ENCODE peak calls at places on chromosomes 11 and 22, in six cellular contexts. G is stromal cell of bone marrow, S is MM.1S, L is hypothalamus, O is DMS153, T is activated B cell treated with CpG ODN at 0.5 μM for 24 hours. E is an unnamed sample.

GRCh38 chr11:115334932-115335788 is 169.1 kb downstream of the CADM1 start:
- DNase-seq in G (no peak), S (peak; percentile 63), L (no peak), O (no peak), T (no peak), E (no peak)

GRCh38 chr11:120174866-120175265 is 36.0 kb upstream of the OAF start:
- DNase-seq in G (no peak), S (no peak), L (no peak), O (no peak), T (no peak), E (no peak)

GRCh38 chr11:8715501-8715900 is 32.9 kb downstream of the RPL27A start:
- DNase-seq in G (no peak), S (no peak), L (no peak), O (no peak), T (no peak), E (no peak)

GRCh38 chr22:36194971-36195370 is 6.6 kb downstream of the APOL4 start:
- DNase-seq in G (peak; percentile 63), S (peak; percentile 54), L (peak; percentile 20), O (peak; percentile 33), T (no peak), E (peak; percentile 49)

GRCh38 chr11:34206598-34207300 is 101.3 kb downstream of the NAT10 start:
- DNase-seq in G (no peak), S (no peak), L (no peak), O (no peak), T (no peak), E (no peak)

GRCh38 chr11:34488855-34489557 is 24.6 kb downstream of the ELF5 start:
- DNase-seq in G (no peak), S (no peak), L (no peak), O (no peak), T (no peak), E (no peak)

GRCh38 chr11:22521226-22521625 is 104.4 kb downstream of the FANCF start:
- DNase-seq in G (peak; percentile 17), S (no peak), L (no peak), O (no peak), T (no peak), E (no peak)

GRCh38 chr11:126411971-126412381 is 56.5 kb downstream of the ST3GAL4 start:
- DNase-seq in G (no peak), S (no peak), L (no peak), O (no peak), T (no peak), E (no peak)

GRCh38 chr22:37982151-37982838 is 2.1 kb downstream of the SOX10 start:
- DNase-seq in G (no peak), S (no peak), L (no peak), O (no peak), T (no peak), E (no peak)

GRCh38 chr22:28180804-28181203 is 261.7 kb upstream of the PITPNB start:
- DNase-seq in G (peak; percentile 1), S (no peak), L (no peak), O (no peak), T (no peak), E (no peak)

GRCh38 chr11:9208726-9209501 is 56.2 kb downstream of the DENND5A start:
- DNase-seq in G (no peak), S (no peak), L (no peak), O (no peak), T (no peak), E (no peak)

GRCh38 chr11:32088117-32088941 is 2.5 kb upstream of the RCN1 start:
- DNase-seq in G (peak; percentile 86), S (peak; percentile 48), L (no peak), O (no peak), T (no peak), E (no peak)

GRCh38 chr22:32712644-32713355 is 88.7 kb upstream of the TIMP3 start:
- DNase-seq in G (no peak), S (no peak), L (no peak), O (no peak), T (no peak), E (no peak)

GRCh38 chr22:17997456-17997855 is 26.9 kb downstream of the MICAL3 start:
- DNase-seq in G (no peak), S (no peak), L (no peak), O (no peak), T (no peak), E (peak; percentile 10)

GRCh38 chr11:30316237-30316636 is 6.7 kb upstream of the ARL14EP start:
- DNase-seq in G (no peak), S (no peak), L (no peak), O (no peak), T (no peak), E (no peak)

GRCh38 chr11:112783945-112784322 is 177.3 kb upstream of the NCAM1 start:
- DNase-seq in G (no peak), S (no peak), L (no peak), O (no peak), T (no peak), E (no peak)

GRCh38 chr22:29726512-29727247 is 6.9 kb downstream of the CABP7 start:
- DNase-seq in G (no peak), S (no peak), L (no peak), O (no peak), T (no peak), E (no peak)

GRCh38 chr11:33891714-33892327 is at the start of gene LMO2:
- DNase-seq in G (no peak), S (no peak), L (no peak), O (no peak), T (no peak), E (no peak)

GRCh38 chr22:24437091-24437490 is 9.7 kb downstream of the ADORA2A start:
- DNase-seq in G (no peak), S (no peak), L (no peak), O (no peak), T (no peak), E (no peak)

GRCh38 chr11:33808228-33808828 is 34.0 kb upstream of the FBXO3 start:
- DNase-seq in G (peak; percentile 45), S (peak; percentile 84), L (peak; percentile 46), O (peak; percentile 10), T (peak; percentile 76), E (peak; percentile 55)

GRCh38 chr11:126115820-126116319 is 53.2 kb upstream of the CDON start:
- DNase-seq in G (peak; percentile 89), S (no peak), L (no peak), O (peak; percentile 95), T (no peak), E (peak; percentile 75)

GRCh38 chr22:44195189-44195871 is 14.6 kb downstream of the PARVG start:
- DNase-seq in G (no peak), S (peak; percentile 23), L (no peak), O (no peak), T (no peak), E (no peak)

GRCh38 chr22:43395296-43395695 is 16.5 kb upstream of the MPPED1 start:
- DNase-seq in G (no peak), S (no peak), L (no peak), O (no peak), T (no peak), E (no peak)

GRCh38 chr22:30884211-30885000 is 84.2 kb downstream of the MORC2 start:
- DNase-seq in G (no peak), S (no peak), L (no peak), O (no peak), T (no peak), E (no peak)

GRCh38 chr11:60994450-60995135 is 23.1 kb downstream of the CD6 start:
- DNase-seq in G (no peak), S (peak; percentile 18), L (no peak), O (no peak), T (no peak), E (no peak)

GRCh38 chr22:17613280-17613679 is 15.3 kb downstream of the ATP6V1E1 start:
- DNase-seq in G (no peak), S (no peak), L (no peak), O (no peak), T (no peak), E (no peak)

GRCh38 chr22:46843691-46844297 is 81.3 kb downstream of the TBC1D22A start:
- DNase-seq in G (no peak), S (no peak), L (no peak), O (no peak), T (no peak), E (no peak)

GRCh38 chr22:30325724-30326703 is 727 bp downstream of the TBC1D10A start:
- DNase-seq in G (no peak), S (no peak), L (no peak), O (no peak), T (no peak), E (peak; percentile 45)

GRCh38 chr22:26624788-26625187 is 3.0 kb downstream of the CRYBA4 start:
- DNase-seq in G (no peak), S (no peak), L (no peak), O (no peak), T (no peak), E (no peak)

GRCh38 chr11:76835928-76836612 is 24.6 kb upstream of the ACER3 start:
- DNase-seq in G (peak; percentile 65), S (no peak), L (no peak), O (peak; percentile 47), T (no peak), E (peak; percentile 58)

GRCh38 chr11:75499423-75500305 is 26.1 kb downstream of the GDPD5 start:
- DNase-seq in G (peak; percentile 95), S (no peak), L (no peak), O (no peak), T (no peak), E (peak; percentile 28)